ENCODE peak calls at places on chromosomes 4 and X, in seven cellular contexts. K, N, C, A, S, P and X are unnamed samples.

GRCh38 chr4:985123-985830 is 1.6 kb upstream of the IDUA start:
- DNase-seq in K (peak; percentile 82), N (no peak), C (no peak), A (peak; percentile 65), S (peak; percentile 91), P (no peak), X (peak; percentile 92)

GRCh38 chr4:15718959-15719358 is 16.1 kb downstream of the BST1 start:
- DNase-seq in K (no peak), N (no peak), C (no peak), A (peak; percentile 20), S (no peak), P (no peak), X (no peak)

GRCh38 chrX:9272166-9272565 is 192.7 kb upstream of the TBL1X start:
- DNase-seq in K (no peak), N (no peak), C (no peak), A (no peak), S (no peak), P (no peak), X (no peak)

GRCh38 chr4:77193511-77194236 is 36.7 kb downstream of the CCNG2 start:
- DNase-seq in K (peak; percentile 61), N (no peak), C (no peak), A (no peak), S (peak; percentile 65), P (no peak), X (peak; percentile 92)

GRCh38 chrX:108020631-108021030 is 24.2 kb upstream of the VSIG1 start:
- DNase-seq in K (peak; percentile 15), N (peak; percentile 4), C (peak; percentile 28), A (no peak), S (peak; percentile 19), P (no peak), X (peak; percentile 52)

GRCh38 chrX:154815274-154815818 is 10.1 kb upstream of the MPP1 start:
- DNase-seq in K (no peak), N (no peak), C (peak; percentile 86), A (no peak), S (no peak), P (no peak), X (no peak)

GRCh38 chrX:155747520-155747919 is 133.6 kb upstream of the VAMP7 start:
- DNase-seq in K (no peak), N (no peak), C (no peak), A (no peak), S (no peak), P (no peak), X (no peak)

GRCh38 chr4:3342182-3342854 is 49.5 kb downstream of the RGS12 start:
- DNase-seq in K (no peak), N (no peak), C (peak; percentile 95), A (peak; percentile 85), S (no peak), P (no peak), X (no peak)

GRCh38 chr4:184283659-184284335 is 66.1 kb upstream of the ENPP6 start:
- DNase-seq in K (no peak), N (no peak), C (no peak), A (no peak), S (no peak), P (no peak), X (no peak)

GRCh38 chr4:111991797-111992196 is 153.5 kb upstream of the FAM241A start:
- DNase-seq in K (no peak), N (peak; percentile 8), C (peak; percentile 53), A (no peak), S (no peak), P (no peak), X (no peak)

GRCh38 chrX:122857734-122858133 is 326.3 kb upstream of the GRIA3 start:
- DNase-seq in K (no peak), N (no peak), C (no peak), A (no peak), S (no peak), P (no peak), X (no peak)

GRCh38 chr4:32985256-32985655 is 2265.1 kb downstream of the PCDH7 start:
- DNase-seq in K (no peak), N (no peak), C (no peak), A (no peak), S (no peak), P (no peak), X (no peak)

GRCh38 chr4:130639871-130640270 is 1543.9 kb downstream of the C4orf33 start:
- DNase-seq in K (no peak), N (no peak), C (no peak), A (no peak), S (no peak), P (no peak), X (no peak)

GRCh38 chr4:8428288-8429097 is 12.0 kb downstream of the ACOX3 start:
- DNase-seq in K (peak; percentile 96), N (peak; percentile 63), C (peak; percentile 80), A (peak; percentile 67), S (peak; percentile 94), P (peak; percentile 99), X (peak; percentile 98)

GRCh38 chrX:57282568-57282967 is 3.9 kb upstream of the FAAH2 start:
- DNase-seq in K (no peak), N (no peak), C (no peak), A (no peak), S (no peak), P (no peak), X (no peak)

GRCh38 chr4:13329963-13330362 is 154.2 kb downstream of the RAB28 start:
- DNase-seq in K (no peak), N (peak; percentile 27), C (peak; percentile 60), A (no peak), S (no peak), P (no peak), X (no peak)

GRCh38 chr4:88195666-88196365 is 37.4 kb upstream of the ABCG2 start:
- DNase-seq in K (peak; percentile 4), N (no peak), C (no peak), A (no peak), S (no peak), P (no peak), X (peak; percentile 92)

GRCh38 chr4:113116414-113117345 is 67.2 kb downstream of the ANK2 start:
- DNase-seq in K (peak; percentile 39), N (no peak), C (no peak), A (no peak), S (no peak), P (no peak), X (no peak)

GRCh38 chr4:76951333-76952033 is 1.9 kb downstream of the SEPTIN11 start:
- DNase-seq in K (no peak), N (no peak), C (no peak), A (no peak), S (no peak), P (no peak), X (no peak)

GRCh38 chrX:71667328-71668247 is at the start of gene LOC101059915:
- DNase-seq in K (no peak), N (no peak), C (no peak), A (no peak), S (peak; percentile 33), P (no peak), X (no peak)

GRCh38 chrX:47662144-47662657 is 3.2 kb upstream of the UXT start:
- DNase-seq in K (no peak), N (no peak), C (peak; percentile 93), A (no peak), S (peak; percentile 71), P (no peak), X (no peak)

GRCh38 chr4:21628916-21629315 is 319.7 kb downstream of the KCNIP4 start:
- DNase-seq in K (no peak), N (no peak), C (no peak), A (no peak), S (no peak), P (no peak), X (no peak)

GRCh38 chrX:130179579-130180215 is 7.9 kb downstream of the RAB33A start:
- DNase-seq in K (no peak), N (no peak), C (peak; percentile 38), A (no peak), S (peak; percentile 91), P (no peak), X (no peak)

GRCh38 chr4:186887211-186887785 is 163.6 kb upstream of the FAT1 start:
- DNase-seq in K (peak; percentile 37), N (no peak), C (no peak), A (no peak), S (no peak), P (no peak), X (no peak)
- H3K9ac ChIP-seq in K (no peak overlapping the region), N (no peak overlapping the region), C (no peak overlapping the region), A (no peak overlapping the region), S (no peak overlapping the region), P (no peak overlapping the region), X (no peak overlapping the region)

GRCh38 chr4:98203406-98204235 is 57.6 kb upstream of the RAP1GDS1 start:
- DNase-seq in K (no peak), N (no peak), C (no peak), A (no peak), S (no peak), P (no peak), X (no peak)
- TF ChIP-seq CTCF in K (no peak), N (no peak), C (no peak), A (no peak), S (no peak), P (no peak), X (no peak)

DNA sequence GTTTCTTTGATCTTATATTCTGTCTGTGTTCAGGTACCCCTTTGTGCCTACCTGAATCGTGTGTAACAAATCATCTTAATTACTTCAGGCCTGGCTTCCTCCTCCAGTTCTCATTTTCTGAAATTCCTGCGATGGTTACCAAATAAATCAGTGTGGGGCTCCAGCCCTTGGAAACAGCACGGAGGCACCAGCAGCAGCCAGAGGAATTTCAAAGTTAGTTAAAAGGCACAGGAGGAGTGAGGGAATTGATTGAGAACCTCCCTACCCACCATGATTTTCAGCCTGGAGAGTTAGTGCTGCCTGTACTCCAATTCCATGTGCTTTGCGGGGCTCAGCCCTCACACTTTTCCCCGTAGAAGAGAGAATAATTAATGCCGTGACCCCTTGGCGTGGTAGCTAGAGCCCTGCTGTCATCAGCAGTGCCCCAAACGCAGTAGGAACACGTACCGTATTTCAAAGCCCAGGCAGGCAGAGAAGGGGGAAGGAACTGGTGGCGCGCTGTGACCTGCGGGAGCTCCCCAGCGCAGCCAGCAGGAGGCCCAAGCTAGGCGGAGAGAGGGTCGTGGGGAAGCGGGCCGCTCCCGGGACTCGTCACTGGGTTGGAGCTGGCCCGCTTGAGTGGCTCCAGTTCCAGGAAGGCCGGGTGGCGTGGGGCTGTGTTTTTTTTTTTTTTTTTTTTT is 84.0 kb upstream of the IGFBP7 start:
- DNase-seq in K (peak; percentile 49), N (no peak), C (no peak), A (no peak), S (no peak), P (no peak), X (peak; percentile 76)
- H3K4me3 ChIP-seq in K (peak overlapping the region; percentile 14), N (no peak overlapping the region), C (no peak overlapping the region), A (no peak overlapping the region), S (no peak overlapping the region), P (no peak overlapping the region), X (no peak overlapping the region)

GRCh38 chr4:17494833-17495232 is 17.1 kb downstream of the QDPR start:
- DNase-seq in K (no peak), N (no peak), C (no peak), A (no peak), S (no peak), P (peak; percentile 21), X (no peak)

GRCh38 chr4:17492876-17493275 is 19.0 kb downstream of the QDPR start:
- DNase-seq in K (no peak), N (no peak), C (no peak), A (no peak), S (no peak), P (no peak), X (no peak)

GRCh38 chr4:17492058-17492741 is 19.7 kb downstream of the QDPR start:
- DNase-seq in K (no peak), N (no peak), C (no peak), A (no peak), S (no peak), P (peak; percentile 52), X (no peak)

GRCh38 chr4:17494258-17494657 is 17.6 kb downstream of the QDPR start:
- DNase-seq in K (no peak), N (no peak), C (peak; percentile 78), A (no peak), S (peak; percentile 51), P (no peak), X (no peak)

GRCh38 chr4:17493629-17494028 is 18.3 kb downstream of the QDPR start:
- DNase-seq in K (no peak), N (no peak), C (no peak), A (no peak), S (peak; percentile 37), P (peak; percentile 22), X (no peak)
- H3K9ac ChIP-seq in K (no peak overlapping the region), N (no peak overlapping the region), C (no peak overlapping the region), A (no peak overlapping the region), S (no peak overlapping the region), P (no peak overlapping the region), X (no peak overlapping the region)